ENCODE peak calls at places on chromosomes 3 and 15, in six cellular contexts. One of them, this sample, is unnamed.
A peak's percentile ranks its signal among the peaks of the same experiment; 100 is the strongest.

GRCh38 chr3:129015388-129016105 is 14.4 kb downstream of the EFCC1 start:
- DNase-seq in AG08395: no peak
- DNase-seq in foreskin keratinocyte: no peak
- DNase-seq in AG08396: no peak
- DNase-seq in GM12864: no peak
- DNase-seq in A549: no peak
- DNase-seq in this sample: peak; percentile 59

GRCh38 chr15:66779331-66780009 is 77.4 kb downstream of the SMAD6 start:
- DNase-seq in A549: no peak
- DNase-seq in foreskin keratinocyte: no peak
- DNase-seq in AG08395: no peak
- DNase-seq in GM12864: no peak
- DNase-seq in AG08396: no peak
- DNase-seq in this sample: no peak

GRCh38 chr3:68876112-68876713 is 56.1 kb downstream of the TAFA4 start:
- DNase-seq in foreskin keratinocyte: peak; percentile 14
- DNase-seq in AG08396: peak; percentile 36
- DNase-seq in AG08395: peak; percentile 49
- DNase-seq in GM12864: peak; percentile 43
- DNase-seq in A549: peak; percentile 66
- DNase-seq in this sample: peak; percentile 14

GRCh38 chr15:72155635-72156616 is 37.7 kb downstream of the SENP8 start:
- DNase-seq in A549: peak; percentile 87
- DNase-seq in GM12864: peak; percentile 48
- DNase-seq in AG08396: peak; percentile 77
- DNase-seq in AG08395: peak; percentile 85
- DNase-seq in foreskin keratinocyte: peak; percentile 47
- DNase-seq in this sample: peak; percentile 88

GRCh38 chr3:72354486-72354885 is 493.8 kb downstream of the SHQ1 start:
- DNase-seq in foreskin keratinocyte: no peak
- DNase-seq in AG08395: no peak
- DNase-seq in A549: no peak
- DNase-seq in AG08396: no peak
- DNase-seq in GM12864: no peak
- DNase-seq in this sample: no peak

GRCh38 chr15:84836859-84837258 is 19.7 kb downstream of the ALPK3 start:
- DNase-seq in AG08395: no peak
- DNase-seq in foreskin keratinocyte: no peak
- DNase-seq in GM12864: no peak
- DNase-seq in A549: no peak
- DNase-seq in AG08396: no peak
- DNase-seq in this sample: no peak

GRCh38 chr15:65194826-65195541 is 9.8 kb upstream of the CLPX start:
- DNase-seq in A549: no peak
- DNase-seq in foreskin keratinocyte: no peak
- DNase-seq in AG08395: no peak
- DNase-seq in AG08396: no peak
- DNase-seq in GM12864: no peak
- DNase-seq in this sample: no peak

GRCh38 chr3:175851541-175851940 is 992.4 kb downstream of the NAALADL2 start:
- DNase-seq in foreskin keratinocyte: no peak
- DNase-seq in GM12864: no peak
- DNase-seq in AG08395: no peak
- DNase-seq in A549: no peak
- DNase-seq in AG08396: no peak
- DNase-seq in this sample: no peak

GRCh38 chr15:39936187-39936586 is 2.3 kb downstream of the EIF2AK4 start:
- DNase-seq in AG08396: no peak
- DNase-seq in foreskin keratinocyte: peak; percentile 59
- DNase-seq in A549: no peak
- DNase-seq in GM12864: no peak
- DNase-seq in AG08395: no peak
- DNase-seq in this sample: no peak

GRCh38 chr3:89300519-89300918 is 193.1 kb downstream of the EPHA3 start:
- DNase-seq in AG08396: no peak
- DNase-seq in GM12864: no peak
- DNase-seq in AG08395: no peak
- DNase-seq in A549: no peak
- DNase-seq in foreskin keratinocyte: no peak
- DNase-seq in this sample: no peak

GRCh38 chr15:68366314-68366713 is 65.6 kb downstream of the ITGA11 start:
- DNase-seq in A549: no peak
- DNase-seq in GM12864: no peak
- DNase-seq in foreskin keratinocyte: no peak
- DNase-seq in AG08396: no peak
- DNase-seq in AG08395: no peak
- DNase-seq in this sample: no peak

GRCh38 chr3:126496894-126497850 is 20.4 kb downstream of the UROC1 start:
- DNase-seq in AG08395: no peak
- DNase-seq in A549: no peak
- DNase-seq in GM12864: no peak
- DNase-seq in AG08396: no peak
- DNase-seq in foreskin keratinocyte: no peak
- DNase-seq in this sample: no peak

GRCh38 chr15:68819451-68820204 is 1.1 kb downstream of the ANP32A start:
- DNase-seq in AG08396: peak; percentile 35
- DNase-seq in foreskin keratinocyte: no peak
- DNase-seq in A549: peak; percentile 74
- DNase-seq in GM12864: no peak
- DNase-seq in AG08395: no peak
- DNase-seq in this sample: peak; percentile 43

GRCh38 chr15:79365765-79366164 is 54.9 kb downstream of the TMED3 start:
- DNase-seq in AG08395: no peak
- DNase-seq in GM12864: no peak
- DNase-seq in AG08396: no peak
- DNase-seq in foreskin keratinocyte: no peak
- DNase-seq in A549: no peak
- DNase-seq in this sample: no peak

GRCh38 chr15:66757521-66757920 is 55.5 kb downstream of the SMAD6 start:
- DNase-seq in A549: no peak
- DNase-seq in GM12864: no peak
- DNase-seq in foreskin keratinocyte: no peak
- DNase-seq in AG08395: no peak
- DNase-seq in AG08396: no peak
- DNase-seq in this sample: no peak

GRCh38 chr3:168933614-168934013 is 729.9 kb downstream of the MECOM start:
- DNase-seq in AG08395: no peak
- DNase-seq in A549: no peak
- DNase-seq in AG08396: no peak
- DNase-seq in GM12864: no peak
- DNase-seq in foreskin keratinocyte: peak; percentile 34
- DNase-seq in this sample: no peak

GRCh38 chr3:81045976-81046375 is 715.5 kb downstream of the GBE1 start:
- DNase-seq in AG08395: no peak
- DNase-seq in GM12864: no peak
- DNase-seq in foreskin keratinocyte: no peak
- DNase-seq in AG08396: no peak
- DNase-seq in A549: no peak
- DNase-seq in this sample: no peak

GRCh38 chr3:63228677-63229076 is 49.4 kb upstream of the SYNPR start:
- DNase-seq in foreskin keratinocyte: no peak
- DNase-seq in AG08395: peak; percentile 53
- DNase-seq in GM12864: peak; percentile 10
- DNase-seq in AG08396: peak; percentile 36
- DNase-seq in A549: peak; percentile 19
- DNase-seq in this sample: no peak

GRCh38 chr3:51502562-51502910 is 2.7 kb upstream of the DCAF1 start:
- DNase-seq in A549: no peak
- DNase-seq in GM12864: no peak
- DNase-seq in foreskin keratinocyte: no peak
- DNase-seq in AG08395: no peak
- DNase-seq in AG08396: no peak
- DNase-seq in this sample: no peak

GRCh38 chr3:160154033-160154432 is 71.2 kb upstream of the C3orf80 start:
- DNase-seq in AG08395: peak; percentile 51
- DNase-seq in foreskin keratinocyte: no peak
- DNase-seq in GM12864: no peak
- DNase-seq in A549: no peak
- DNase-seq in AG08396: peak; percentile 24
- DNase-seq in this sample: no peak

GRCh38 chr15:97189152-97189551 is 771.4 kb upstream of the ARRDC4 start:
- DNase-seq in foreskin keratinocyte: no peak
- DNase-seq in AG08395: no peak
- DNase-seq in AG08396: no peak
- DNase-seq in A549: no peak
- DNase-seq in GM12864: no peak
- DNase-seq in this sample: no peak

GRCh38 chr3:42501681-42502428 is 588 bp upstream of the VIPR1 start:
- DNase-seq in AG08396: peak; percentile 61
- DNase-seq in foreskin keratinocyte: peak; percentile 31
- DNase-seq in GM12864: no peak
- DNase-seq in AG08395: peak; percentile 27
- DNase-seq in A549: peak; percentile 21
- DNase-seq in this sample: peak; percentile 72

This sample was measured in heart right ventricle.